ENCODE peak calls at places on chromosomes 2 and 18, in seven cellular contexts. H is neural progenitor cell, Y is BE2C, K is fibroblast of lung, E is ovary, G is AG04450, N is hepatocyte. U is an unnamed sample. For H3K9me3, the result is how much of the 10 kb centered on the place peaks cover.

GRCh38 chr18:58887613-58887963 is 22.9 kb downstream of the ZNF532 start:
- DNase-seq in N (no peak), Y (no peak), K (no peak), G (no peak), H (no peak), E (peak), U (no peak)

GRCh38 chr18:31685097-31686082 is 1.0 kb upstream of the B4GALT6 start:
- DNase-seq in E (peak), N (peak), Y (peak), G (no peak), H (peak), K (peak), U (peak)

GRCh38 chr2:232876071-232876977 is 6.3 kb downstream of the SNORC start:
- DNase-seq in K (no peak), N (peak), G (no peak), E (peak), H (peak), Y (no peak), U (no peak)

GRCh38 chr18:26405190-26405781 is 143.1 kb downstream of the KCTD1 start:
- DNase-seq in E (no peak), K (peak), G (no peak), H (peak), Y (peak), N (peak), U (peak)

GRCh38 chr2:155368934-155369333 is 670.4 kb downstream of the KCNJ3 start:
- DNase-seq in H (no peak), G (no peak), Y (no peak), K (peak), E (no peak), N (peak), U (no peak)

GRCh38 chr2:240629968-240630770 is 4.9 kb downstream of the GPR35 start:
- DNase-seq in Y (no peak), G (no peak), E (peak), K (no peak), H (no peak), N (no peak), U (peak)

GRCh38 chr18:36708366-36708765 is 120.4 kb downstream of the TPGS2 start:
- DNase-seq in E (no peak), G (no peak), K (no peak), N (no peak), Y (no peak), H (no peak), U (no peak)

GRCh38 chr2:20986540-20986939 is 57.3 kb downstream of the APOB start:
- DNase-seq in E (no peak), Y (no peak), H (no peak), N (no peak), G (no peak), K (no peak), U (no peak)

GRCh38 chr2:239224249-239224605 is 176.6 kb downstream of the HDAC4 start:
- DNase-seq in H (no peak), E (no peak), N (no peak), Y (no peak), G (no peak), K (no peak), U (no peak)

GRCh38 chr2:28420717-28421116 is 28.1 kb downstream of the FOSL2 start:
- DNase-seq in Y (no peak), G (no peak), K (no peak), N (no peak), H (no peak), E (no peak), U (no peak)

GRCh38 chr2:105886029-105886454 is 141.3 kb downstream of the NCK2 start:
- DNase-seq in H (no peak), G (peak), E (no peak), N (no peak), Y (no peak), K (peak), U (no peak)

GRCh38 chr2:105886680-105887079 is 142.0 kb downstream of the NCK2 start:
- DNase-seq in Y (no peak), G (no peak), H (no peak), N (no peak), E (no peak), K (no peak), U (no peak)

GRCh38 chr2:105885456-105885855 is 140.7 kb downstream of the NCK2 start:
- DNase-seq in G (no peak), K (no peak), Y (no peak), E (no peak), H (no peak), N (no peak), U (no peak)

GRCh38 chr2:105882920-105883319 is 138.2 kb downstream of the NCK2 start:
- DNase-seq in H (no peak), G (no peak), K (no peak), N (no peak), E (no peak), Y (no peak), U (no peak)

GRCh38 chr2:105883911-105884694 is 139.4 kb downstream of the NCK2 start:
- DNase-seq in E (no peak), N (no peak), G (no peak), Y (no peak), K (no peak), H (no peak), U (no peak)
- H3K9me3 ChIP-seq in E (under half), N (under half), G (under half), Y (under half), K (under half), H (under half), U (under half)

DNA sequence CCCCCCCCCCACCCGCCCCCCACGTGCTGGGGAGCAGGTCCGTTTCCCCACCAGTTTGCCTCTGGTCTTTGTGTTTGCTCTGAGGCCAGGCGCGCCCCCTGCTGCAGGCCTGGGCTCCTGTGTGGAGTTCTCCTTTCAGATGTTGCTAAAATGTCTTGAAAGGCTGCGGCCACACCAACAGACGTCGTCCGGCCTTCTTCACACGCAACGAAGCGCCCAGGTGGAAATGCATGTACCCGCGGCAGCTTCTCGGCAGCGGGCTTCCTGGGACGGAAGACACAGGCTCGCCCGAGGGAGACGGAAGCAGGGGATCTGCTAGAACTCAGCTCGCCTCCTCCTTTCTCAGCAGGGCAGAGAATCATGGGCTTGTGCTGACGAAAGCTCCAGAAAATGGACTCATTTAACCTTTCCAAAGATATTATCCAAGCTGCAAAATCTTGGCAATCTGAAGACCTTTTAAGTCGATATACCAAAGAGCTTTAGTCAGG is 125.3 kb upstream of the ZNF516 start:
- DNase-seq in H (peak), G (peak), K (peak), Y (no peak), N (peak), E (peak), U (no peak)
- TF ChIP-seq CTCF in H (peak), G (peak), K (peak), Y (no peak), N (peak), E (peak), U (no peak)

DNA sequence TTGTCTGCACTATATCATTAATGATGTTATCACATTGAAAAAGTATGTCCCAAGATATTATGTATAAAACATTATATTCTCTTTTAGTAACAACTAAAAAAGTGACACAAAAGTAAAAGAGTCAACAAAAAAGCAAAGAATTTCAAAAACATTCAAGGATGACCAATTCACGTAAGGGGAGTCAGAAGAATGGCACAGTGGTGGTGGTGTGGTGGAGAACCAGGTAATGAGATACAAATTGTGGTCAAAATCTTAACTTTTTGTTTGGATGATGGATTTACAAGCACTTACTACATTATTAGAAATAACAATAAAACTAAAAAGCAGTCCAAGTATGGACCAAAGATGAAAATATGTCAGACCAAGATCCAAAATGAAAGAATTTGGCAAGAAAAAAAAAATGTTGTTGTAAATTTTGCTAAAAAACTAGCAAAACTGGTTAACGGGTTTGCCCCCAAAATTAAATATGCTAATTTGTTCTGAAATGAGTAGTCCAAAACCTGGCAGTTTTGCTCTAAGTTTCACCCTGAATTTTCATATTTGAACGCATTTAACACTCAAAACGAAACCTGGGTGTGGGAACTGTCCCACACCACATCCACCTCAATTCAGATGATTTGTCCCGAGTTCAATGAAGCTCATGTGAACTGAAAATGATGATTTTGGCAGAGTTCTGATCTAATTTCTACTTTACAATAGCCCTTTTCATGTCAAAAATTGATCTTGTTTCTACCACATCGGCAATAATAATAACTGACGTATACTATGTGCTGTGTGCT is 135.8 kb downstream of the IKZF2 start:
- DNase-seq in E (no peak), H (no peak), K (no peak), Y (no peak), G (no peak), N (no peak), U (no peak)
- H3K4me3 ChIP-seq in E (no peak), H (no peak), K (no peak), Y (no peak), G (no peak), N (no peak), U (no peak)

GRCh38 chr18:77067315-77068061 is 65.1 kb downstream of the MBP start:
- DNase-seq in E (peak), K (peak), H (no peak), G (peak), N (peak), Y (no peak), U (no peak)
- H3K9me3 ChIP-seq in E (under half), K (under half), H (under half), G (under half), N (under half), Y (under half), U (under half)

GRCh38 chr18:48863432-48864065 is 87.2 kb downstream of the SMAD7 start:
- DNase-seq in N (no peak), E (no peak), H (no peak), Y (no peak), G (no peak), K (no peak), U (no peak)
- TF ChIP-seq CTCF in N (no peak), E (no peak), H (no peak), Y (no peak), G (no peak), K (no peak), U (no peak)

GRCh38 chr2:53786371-53787254 is at the start of the genes ASB3 and ERLEC1:
- DNase-seq in G (peak), K (peak), H (peak), N (peak), E (peak), Y (peak), U (peak)

GRCh38 chr2:53787911-53788289 is 1.1 kb downstream of the ERLEC1 start:
- DNase-seq in Y (no peak), K (no peak), E (no peak), N (peak), G (no peak), H (no peak), U (no peak)

GRCh38 chr2:53787255-53787910 is 539 bp downstream of the ERLEC1 start:
- DNase-seq in H (no peak), Y (no peak), E (no peak), K (no peak), G (no peak), N (peak), U (no peak)

GRCh38 chr2:53784431-53784830 is 2.3 kb downstream of the ASB3 start:
- DNase-seq in Y (no peak), E (no peak), H (no peak), K (no peak), G (no peak), N (no peak), U (no peak)

GRCh38 chr2:53785378-53785777 is 1.4 kb downstream of the ASB3 start:
- DNase-seq in E (no peak), K (no peak), Y (no peak), H (no peak), N (no peak), G (no peak), U (no peak)
- H3K4me3 ChIP-seq in E (peak), K (peak), Y (peak), H (peak), N (no peak), G (peak), U (peak)

U was measured in Caco-2.